ENCODE peak calls at places on chromosomes 11 and 22, in four cellular contexts. One of them, this sample, is unnamed.

GRCh38 chr11:109037856-109038780 is 373.2 kb downstream of the DDX10 start:
- DNase-seq in tibial artery: peak; percentile 23
- DNase-seq in heart left ventricle: no peak
- DNase-seq in brain microvascular endothelial cell: peak; percentile 49
- DNase-seq in this sample: no peak

GRCh38 chr11:78666675-78667129 is 92.0 kb upstream of the NARS2 start:
- DNase-seq in tibial artery: no peak
- DNase-seq in heart left ventricle: no peak
- DNase-seq in brain microvascular endothelial cell: no peak
- DNase-seq in this sample: no peak

GRCh38 chr11:69013009-69013951 is at the start of gene MRGPRF:
- DNase-seq in tibial artery: peak; percentile 95
- DNase-seq in heart left ventricle: peak; percentile 86
- DNase-seq in brain microvascular endothelial cell: peak; percentile 20
- DNase-seq in this sample: peak; percentile 75

GRCh38 chr11:17477084-17477333 is 364 bp upstream of the ABCC8 start:
- DNase-seq in tibial artery: no peak
- DNase-seq in heart left ventricle: no peak
- DNase-seq in brain microvascular endothelial cell: no peak
- DNase-seq in this sample: no peak

GRCh38 chr22:29030618-29031235 is 30.9 kb downstream of the C22orf31 start:
- DNase-seq in tibial artery: peak; percentile 44
- DNase-seq in heart left ventricle: peak; percentile 83
- DNase-seq in brain microvascular endothelial cell: peak; percentile 59
- DNase-seq in this sample: peak; percentile 83

GRCh38 chr22:41825376-41825775 is 7.5 kb upstream of the SREBF2 start:
- DNase-seq in tibial artery: no peak
- DNase-seq in heart left ventricle: peak; percentile 31
- DNase-seq in brain microvascular endothelial cell: peak; percentile 7
- DNase-seq in this sample: no peak

GRCh38 chr11:59550842-59551650 is 39.7 kb downstream of the OR4D9 start:
- DNase-seq in tibial artery: peak; percentile 83
- DNase-seq in heart left ventricle: peak; percentile 62
- DNase-seq in brain microvascular endothelial cell: peak; percentile 94
- DNase-seq in this sample: peak; percentile 75

GRCh38 chr11:64230985-64231365 is 627 bp downstream of the DNAJC4 start:
- DNase-seq in tibial artery: no peak
- DNase-seq in heart left ventricle: peak; percentile 9
- DNase-seq in brain microvascular endothelial cell: no peak
- DNase-seq in this sample: no peak

GRCh38 chr11:16605971-16606783 is 132.3 kb upstream of the C11orf58 start:
- DNase-seq in tibial artery: peak; percentile 92
- DNase-seq in heart left ventricle: peak; percentile 90
- DNase-seq in brain microvascular endothelial cell: peak; percentile 92
- DNase-seq in this sample: peak; percentile 87

GRCh38 chr11:45085657-45086501 is 60.6 kb upstream of the PRDM11 start:
- DNase-seq in tibial artery: no peak
- DNase-seq in heart left ventricle: no peak
- DNase-seq in brain microvascular endothelial cell: no peak
- DNase-seq in this sample: no peak

GRCh38 chr11:116835042-116835772 is 2.2 kb downstream of the APOA1 start:
- DNase-seq in tibial artery: no peak
- DNase-seq in heart left ventricle: no peak
- DNase-seq in brain microvascular endothelial cell: no peak
- DNase-seq in this sample: no peak

GRCh38 chr22:19789828-19790227 is 29.2 kb downstream of the TBX1 start:
- DNase-seq in tibial artery: no peak
- DNase-seq in heart left ventricle: no peak
- DNase-seq in brain microvascular endothelial cell: no peak
- DNase-seq in this sample: no peak

GRCh38 chr11:96642584-96642983 is 252.8 kb downstream of the JRKL start:
- DNase-seq in tibial artery: no peak
- DNase-seq in heart left ventricle: no peak
- DNase-seq in brain microvascular endothelial cell: no peak
- DNase-seq in this sample: no peak

GRCh38 chr11:57566035-57566504 is 1.4 kb downstream of the UBE2L6 start:
- DNase-seq in tibial artery: peak; percentile 44
- DNase-seq in heart left ventricle: peak; percentile 38
- DNase-seq in brain microvascular endothelial cell: peak; percentile 20
- DNase-seq in this sample: no peak

GRCh38 chr11:133706925-133707794 is 138.2 kb downstream of the SPATA19 start:
- DNase-seq in tibial artery: no peak
- DNase-seq in heart left ventricle: no peak
- DNase-seq in brain microvascular endothelial cell: no peak
- DNase-seq in this sample: no peak

GRCh38 chr11:71252434-71252781 is at the start of gene SHANK2:
- DNase-seq in tibial artery: no peak
- DNase-seq in heart left ventricle: no peak
- DNase-seq in brain microvascular endothelial cell: no peak
- DNase-seq in this sample: peak; percentile 62

GRCh38 chr11:57566564-57567209 is 785 bp downstream of the UBE2L6 start:
- DNase-seq in tibial artery: no peak
- DNase-seq in heart left ventricle: no peak
- DNase-seq in brain microvascular endothelial cell: no peak
- DNase-seq in this sample: no peak

GRCh38 chr11:296206-296975 is 2.9 kb downstream of the IFITM5 start:
- DNase-seq in tibial artery: peak; percentile 18
- DNase-seq in heart left ventricle: no peak
- DNase-seq in brain microvascular endothelial cell: no peak
- DNase-seq in this sample: peak; percentile 42

GRCh38 chr11:106959800-106960199 is 58.5 kb downstream of the GUCY1A2 start:
- DNase-seq in tibial artery: no peak
- DNase-seq in heart left ventricle: no peak
- DNase-seq in brain microvascular endothelial cell: peak; percentile 19
- DNase-seq in this sample: no peak

GRCh38 chr22:46744581-46744980 is 6.5 kb upstream of the CERK start:
- DNase-seq in tibial artery: no peak
- DNase-seq in heart left ventricle: no peak
- DNase-seq in brain microvascular endothelial cell: no peak
- DNase-seq in this sample: no peak

GRCh38 chr11:57638811-57639320 is 10.8 kb downstream of the YPEL4 start:
- DNase-seq in tibial artery: no peak
- DNase-seq in heart left ventricle: no peak
- DNase-seq in brain microvascular endothelial cell: peak; percentile 22
- DNase-seq in this sample: no peak

GRCh38 chr11:44699497-44699896 is 27.3 kb upstream of the TSPAN18 start:
- DNase-seq in tibial artery: no peak
- DNase-seq in heart left ventricle: no peak
- DNase-seq in brain microvascular endothelial cell: no peak
- DNase-seq in this sample: no peak

GRCh38 chr22:43449205-43449830 is 37.5 kb downstream of the MPPED1 start:
- DNase-seq in tibial artery: no peak
- DNase-seq in heart left ventricle: no peak
- DNase-seq in brain microvascular endothelial cell: no peak
- DNase-seq in this sample: no peak

GRCh38 chr11:63855975-63856374 is 17.1 kb downstream of the MARK2 start:
- DNase-seq in tibial artery: no peak
- DNase-seq in heart left ventricle: no peak
- DNase-seq in brain microvascular endothelial cell: no peak
- DNase-seq in this sample: no peak

GRCh38 chr11:68954970-68955958 is 25.5 kb downstream of the MRGPRD start:
- DNase-seq in tibial artery: peak; percentile 46
- DNase-seq in heart left ventricle: peak; percentile 24
- DNase-seq in brain microvascular endothelial cell: peak; percentile 5
- DNase-seq in this sample: peak; percentile 65

GRCh38 chr22:25051983-25052710 is 99.6 kb downstream of the KIAA1671 start:
- DNase-seq in tibial artery: no peak
- DNase-seq in heart left ventricle: no peak
- DNase-seq in brain microvascular endothelial cell: no peak
- DNase-seq in this sample: no peak

GRCh38 chr11:78414321-78415051 is 3.1 kb downstream of the GAB2 start:
- DNase-seq in tibial artery: no peak
- DNase-seq in heart left ventricle: no peak
- DNase-seq in brain microvascular endothelial cell: no peak
- DNase-seq in this sample: no peak

GRCh38 chr11:46982797-46983452 is 46.4 kb downstream of the CSTPP1 start:
- DNase-seq in tibial artery: no peak
- DNase-seq in heart left ventricle: no peak
- DNase-seq in brain microvascular endothelial cell: no peak
- DNase-seq in this sample: no peak

GRCh38 chr22:25057013-25057881 is 104.7 kb downstream of the KIAA1671 start:
- DNase-seq in tibial artery: peak; percentile 58
- DNase-seq in heart left ventricle: peak; percentile 46
- DNase-seq in brain microvascular endothelial cell: peak; percentile 43
- DNase-seq in this sample: peak; percentile 73

GRCh38 chr11:63614136-63614664 is at the start of gene PLAAT3:
- DNase-seq in tibial artery: peak; percentile 84
- DNase-seq in heart left ventricle: peak; percentile 84
- DNase-seq in brain microvascular endothelial cell: no peak
- DNase-seq in this sample: peak; percentile 93

GRCh38 chr11:83639995-83640758 is 354.0 kb upstream of the CCDC90B start:
- DNase-seq in tibial artery: no peak
- DNase-seq in heart left ventricle: no peak
- DNase-seq in brain microvascular endothelial cell: no peak
- DNase-seq in this sample: no peak

GRCh38 chr11:40397141-40397540 is 1062.3 kb downstream of the LRRC4C start:
- DNase-seq in tibial artery: no peak
- DNase-seq in heart left ventricle: no peak
- DNase-seq in brain microvascular endothelial cell: no peak
- DNase-seq in this sample: no peak

GRCh38 chr22:20242393-20243175 is 25.5 kb downstream of the RTN4R start:
- DNase-seq in tibial artery: no peak
- DNase-seq in heart left ventricle: no peak
- DNase-seq in brain microvascular endothelial cell: no peak
- DNase-seq in this sample: no peak

GRCh38 chr11:86484164-86484794 is 109.6 kb downstream of the CCDC81 start:
- DNase-seq in tibial artery: peak; percentile 86
- DNase-seq in heart left ventricle: peak; percentile 50
- DNase-seq in brain microvascular endothelial cell: peak; percentile 97
- DNase-seq in this sample: no peak

GRCh38 chr22:45918455-45919370 is 58.2 kb downstream of the WNT7B start:
- DNase-seq in tibial artery: no peak
- DNase-seq in heart left ventricle: no peak
- DNase-seq in brain microvascular endothelial cell: no peak
- DNase-seq in this sample: peak; percentile 64

GRCh38 chr11:19193916-19194315 is 7.9 kb downstream of the CSRP3 start:
- DNase-seq in tibial artery: no peak
- DNase-seq in heart left ventricle: no peak
- DNase-seq in brain microvascular endothelial cell: no peak
- DNase-seq in this sample: no peak

GRCh38 chr11:104916442-104916841 is 18.2 kb upstream of the CASP12 start:
- DNase-seq in tibial artery: no peak
- DNase-seq in heart left ventricle: no peak
- DNase-seq in brain microvascular endothelial cell: no peak
- DNase-seq in this sample: no peak

GRCh38 chr11:67373916-67374570 is 645 bp upstream of the CLCF1 start:
- DNase-seq in tibial artery: peak; percentile 90
- DNase-seq in heart left ventricle: peak; percentile 73
- DNase-seq in brain microvascular endothelial cell: peak; percentile 93
- DNase-seq in this sample: peak; percentile 89

GRCh38 chr11:67372993-67373915 is at the start of gene CLCF1:
- DNase-seq in tibial artery: peak; percentile 78
- DNase-seq in heart left ventricle: peak; percentile 76
- DNase-seq in brain microvascular endothelial cell: peak; percentile 80
- DNase-seq in this sample: peak; percentile 81

GRCh38 chr11:67371199-67371548 is 2.2 kb downstream of the CLCF1 start:
- DNase-seq in tibial artery: no peak
- DNase-seq in heart left ventricle: no peak
- DNase-seq in brain microvascular endothelial cell: no peak
- DNase-seq in this sample: no peak

GRCh38 chr11:67371549-67372231 is 1.7 kb downstream of the CLCF1 start:
- DNase-seq in tibial artery: no peak
- DNase-seq in heart left ventricle: no peak
- DNase-seq in brain microvascular endothelial cell: peak; percentile 43
- DNase-seq in this sample: peak; percentile 64

GRCh38 chr11:67372232-67372992 is 986 bp downstream of the CLCF1 start:
- DNase-seq in tibial artery: no peak
- DNase-seq in heart left ventricle: no peak
- DNase-seq in brain microvascular endothelial cell: no peak
- DNase-seq in this sample: peak; percentile 67
- H3K4me3 ChIP-seq in tibial artery: peak overlapping the region; percentile 81
- H3K4me3 ChIP-seq in heart left ventricle: peak overlapping the region; percentile 71
- H3K4me3 ChIP-seq in brain microvascular endothelial cell: peak overlapping the region; percentile 63
- H3K4me3 ChIP-seq in this sample: peak overlapping the region; percentile 71

DNA sequence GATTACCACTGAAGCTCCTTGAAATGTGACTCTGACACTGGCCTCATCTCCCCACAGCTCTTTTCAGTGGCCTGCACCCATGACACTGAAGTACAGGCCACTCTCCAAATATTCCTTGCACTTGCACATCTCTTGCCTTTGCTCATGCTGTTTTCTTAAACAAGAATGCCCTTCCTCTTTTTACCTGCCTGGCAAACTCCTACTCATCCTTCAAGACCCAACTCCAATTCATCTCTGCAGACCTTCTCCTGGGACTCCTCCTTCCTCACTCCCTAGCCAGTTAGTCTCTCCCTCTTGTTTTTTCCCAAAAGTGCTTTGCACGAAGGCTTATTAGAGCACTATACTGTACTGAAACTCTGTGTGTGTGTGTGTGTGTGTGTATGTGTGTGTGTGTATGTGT is 2.6 kb downstream of the KCNE3 start:
- DNase-seq in tibial artery: no peak
- DNase-seq in heart left ventricle: no peak
- DNase-seq in brain microvascular endothelial cell: no peak
- DNase-seq in this sample: no peak
- H3K4me3 ChIP-seq in tibial artery: no peak overlapping the region
- H3K4me3 ChIP-seq in heart left ventricle: no peak overlapping the region
- H3K4me3 ChIP-seq in brain microvascular endothelial cell: no peak overlapping the region
- H3K4me3 ChIP-seq in this sample: no peak overlapping the region

DNA sequence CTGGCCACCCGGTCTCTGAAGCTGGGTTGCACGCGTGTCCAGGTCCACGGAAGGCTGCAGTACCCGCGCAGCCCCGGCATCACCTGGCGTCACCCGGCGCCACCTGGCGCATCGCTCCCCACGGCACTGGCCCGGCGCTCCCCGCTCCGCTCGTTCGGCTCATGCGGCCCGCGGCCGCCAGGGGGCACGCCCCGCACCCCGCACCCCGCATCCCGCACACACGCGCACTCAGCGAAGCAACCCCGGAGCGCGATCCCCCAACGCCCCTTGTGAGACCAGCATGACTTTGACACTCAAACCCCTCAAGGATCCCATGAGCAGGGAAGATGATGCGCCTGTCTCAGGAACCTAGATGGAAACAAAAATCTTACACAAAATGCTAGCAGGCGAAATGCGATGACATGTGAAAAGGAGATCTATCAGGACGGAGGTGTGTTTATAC is 11.9 kb downstream of the B3GNT6 start:
- DNase-seq in tibial artery: no peak
- DNase-seq in heart left ventricle: no peak
- DNase-seq in brain microvascular endothelial cell: no peak
- DNase-seq in this sample: peak; percentile 66
- H3K4me3 ChIP-seq in tibial artery: no peak overlapping the region
- H3K4me3 ChIP-seq in heart left ventricle: no peak overlapping the region
- H3K4me3 ChIP-seq in brain microvascular endothelial cell: peak overlapping the region; percentile 9
- H3K4me3 ChIP-seq in this sample: no peak overlapping the region

GRCh38 chr11:61889831-61890230 is 1.5 kb downstream of the FADS3 start:
- DNase-seq in tibial artery: no peak
- DNase-seq in heart left ventricle: no peak
- DNase-seq in brain microvascular endothelial cell: no peak
- DNase-seq in this sample: no peak
- H3K4me3 ChIP-seq in tibial artery: peak overlapping the region; percentile 85
- H3K4me3 ChIP-seq in heart left ventricle: peak overlapping the region; percentile 95
- H3K4me3 ChIP-seq in brain microvascular endothelial cell: no peak overlapping the region
- H3K4me3 ChIP-seq in this sample: peak overlapping the region; percentile 82